ENCODE peak calls at places on chromosomes 4 and X, in seven cellular contexts. S is caudate nucleus, H is right lobe of liver, E is testis, U is GM23248, O is coronary artery, Z is left ventricle myocardium inferior. Q is an unnamed sample.
A peak's percentile ranks its signal among the peaks of the same experiment; 100 is the strongest.

GRCh38 chrX:82196866-82197265 is 995.0 kb downstream of the SH3BGRL start:
- DNase-seq in S (no peak), H (no peak), E (no peak), U (no peak), O (no peak), Z (no peak), Q (no peak)

GRCh38 chrX:39577976-39578962 is 519.5 kb downstream of the BCOR start:
- DNase-seq in S (no peak), H (no peak), E (no peak), U (peak; percentile 4), O (no peak), Z (peak; percentile 17), Q (peak; percentile 65)

GRCh38 chrX:148874621-148875020 is 374.2 kb downstream of the AFF2 start:
- DNase-seq in S (no peak), H (no peak), E (no peak), U (peak; percentile 69), O (no peak), Z (no peak), Q (no peak)

GRCh38 chr4:125741825-125742452 is 427.2 kb downstream of the FAT4 start:
- DNase-seq in S (no peak), H (no peak), E (no peak), U (peak; percentile 65), O (no peak), Z (no peak), Q (no peak)

GRCh38 chrX:108165349-108166111 is 74.0 kb downstream of the ATG4A start:
- DNase-seq in S (no peak), H (no peak), E (peak; percentile 47), U (peak; percentile 56), O (no peak), Z (no peak), Q (no peak)

GRCh38 chrX:100931925-100932285 is 3.2 kb upstream of the XKRX start:
- DNase-seq in S (no peak), H (no peak), E (no peak), U (no peak), O (no peak), Z (no peak), Q (no peak)

GRCh38 chr4:70336043-70336442 is 1.3 kb downstream of the CABS1 start:
- DNase-seq in S (no peak), H (no peak), E (no peak), U (no peak), O (no peak), Z (no peak), Q (no peak)

GRCh38 chr4:65089666-65090065 is 580.6 kb downstream of the EPHA5 start:
- DNase-seq in S (no peak), H (no peak), E (no peak), U (peak; percentile 1), O (no peak), Z (no peak), Q (no peak)

GRCh38 chr4:81470456-81471327 is 1.0 kb downstream of the RASGEF1B start:
- DNase-seq in S (peak; percentile 56), H (peak; percentile 71), E (peak; percentile 73), U (peak; percentile 37), O (peak; percentile 80), Z (peak; percentile 48), Q (no peak)

Q was measured in stimulated activated CD8-positive, alpha-beta memory T cell treated with anti-CD3 and anti-CD28 coated beads, Interleukin-7, amount 100 ng/mL, for 48 hours.